ENCODE peak calls at places on chromosomes 13 and 19, in eight cellular contexts. X is kidney epithelial cell, M is germinal center, E is SW480, K is cardiac muscle cell, I is NCI-H1105, N is ureter, W is putamen. L is an unnamed sample.
A peak's percentile ranks its signal among the peaks of the same experiment; 100 is the strongest.

GRCh38 chr19:15180451-15181390 is 20.1 kb downstream of the NOTCH3 start:
- DNase-seq in X (no peak), M (no peak), E (peak; percentile 83), K (peak; percentile 43), I (peak; percentile 75), N (no peak), W (no peak), L (no peak)

GRCh38 chr19:45103200-45103624 is 10.2 kb downstream of the PPP1R37 start:
- DNase-seq in X (no peak), M (peak; percentile 45), E (no peak), K (no peak), I (no peak), N (no peak), W (no peak), L (peak; percentile 25)

GRCh38 chr19:42965204-42965603 is 28.2 kb upstream of the PSG7 start:
- DNase-seq in X (no peak), M (no peak), E (no peak), K (no peak), I (no peak), N (no peak), W (no peak), L (no peak)

GRCh38 chr13:73259061-73259908 is 200.5 kb downstream of the KLF5 start:
- DNase-seq in X (no peak), M (no peak), E (no peak), K (no peak), I (no peak), N (no peak), W (no peak), L (no peak)

GRCh38 chr19:43507880-43508279 is 3.3 kb upstream of the PHLDB3 start:
- DNase-seq in X (no peak), M (no peak), E (no peak), K (no peak), I (no peak), N (no peak), W (no peak), L (no peak)

GRCh38 chr19:54379187-54379678 is 14.5 kb upstream of the LAIR1 start:
- DNase-seq in X (no peak), M (no peak), E (no peak), K (no peak), I (no peak), N (no peak), W (no peak), L (peak; percentile 20)

GRCh38 chr13:36420437-36420891 is 11.8 kb upstream of the CCNA1 start:
- DNase-seq in X (no peak), M (peak; percentile 54), E (peak; percentile 53), K (peak; percentile 78), I (peak; percentile 24), N (peak; percentile 79), W (peak; percentile 58), L (peak; percentile 21)

GRCh38 chr19:19911150-19911549 is 10.4 kb downstream of the ZNF93 start:
- DNase-seq in X (no peak), M (no peak), E (no peak), K (no peak), I (no peak), N (no peak), W (no peak), L (no peak)

GRCh38 chr19:17420267-17420924 is 549 bp downstream of the MVB12A start:
- DNase-seq in X (no peak), M (peak; percentile 40), E (peak; percentile 53), K (peak; percentile 51), I (peak; percentile 27), N (peak; percentile 62), W (no peak), L (no peak)

L was measured in caudate nucleus.